ENCODE peak calls at places on chromosomes 16 and 17, in four cellular contexts. J, D, Y and L are unnamed samples. For H3K4me1, the result is how much of the 10 kb centered on the place peaks cover.

GRCh38 chr17:8884336-8884990 is 17.0 kb upstream of the PIK3R6 start:
- DNase-seq in J (no peak), D (no peak), Y (no peak), L (no peak)

GRCh38 chr16:26649646-26650045 is 417.1 kb upstream of the C16orf82 start:
- DNase-seq in J (no peak), D (no peak), Y (no peak), L (no peak)

GRCh38 chr16:3017806-3018506 is at the start of gene CLDN6:
- DNase-seq in J (no peak), D (no peak), Y (no peak), L (no peak)

GRCh38 chr17:49209061-49209571 is 1.3 kb downstream of the GNGT2 start:
- DNase-seq in J (no peak), D (no peak), Y (peak), L (no peak)

GRCh38 chr17:75031972-75032895 is 14.5 kb downstream of the ATP5PD start:
- DNase-seq in J (peak), D (peak), Y (peak), L (peak)

GRCh38 chr17:9907883-9908648 is 3.0 kb upstream of the RCVRN start:
- DNase-seq in J (peak), D (peak), Y (no peak), L (no peak)

GRCh38 chr16:81315271-81316175 is 761 bp downstream of the GAN start:
- DNase-seq in J (peak), D (peak), Y (peak), L (peak)

GRCh38 chr16:66127459-66128362 is 238.8 kb upstream of the CDH5 start:
- DNase-seq in J (no peak), D (no peak), Y (no peak), L (peak)

GRCh38 chr16:72967941-72968340 is 80.0 kb downstream of the ZFHX3 start:
- DNase-seq in J (no peak), D (no peak), Y (no peak), L (no peak)

GRCh38 chr16:23398987-23399805 is 53.8 kb downstream of the COG7 start:
- DNase-seq in J (no peak), D (no peak), Y (no peak), L (no peak)

GRCh38 chr16:22782299-22782698 is 31.7 kb upstream of the HS3ST2 start:
- DNase-seq in J (no peak), D (no peak), Y (no peak), L (no peak)

GRCh38 chr17:11490171-11490760 is 108.0 kb upstream of the DNAH9 start:
- DNase-seq in J (no peak), D (no peak), Y (no peak), L (no peak)

GRCh38 chr17:83196973-83197880 is 117.8 kb downstream of the METRNL start:
- DNase-seq in J (no peak), D (no peak), Y (peak), L (no peak)

GRCh38 chr17:12709063-12709462 is 43.4 kb downstream of the MYOCD start:
- DNase-seq in J (peak), D (no peak), Y (no peak), L (no peak)

GRCh38 chr17:29642171-29642611 is 19.5 kb upstream of the CORO6 start:
- DNase-seq in J (no peak), D (no peak), Y (no peak), L (no peak)

GRCh38 chr16:22638393-22639206 is 127.9 kb downstream of the NPIPB5 start:
- DNase-seq in J (no peak), D (no peak), Y (no peak), L (no peak)

GRCh38 chr16:66695935-66696668 is 441 bp downstream of the CMTM4 start:
- DNase-seq in J (no peak), D (peak), Y (peak), L (peak)

GRCh38 chr17:57612202-57613071 is 132.7 kb downstream of the CCDC182 start:
- DNase-seq in J (no peak), D (no peak), Y (no peak), L (no peak)

GRCh38 chr17:30433514-30433913 is 43.7 kb upstream of the GOSR1 start:
- DNase-seq in J (peak), D (peak), Y (no peak), L (no peak)

GRCh38 chr16:24753437-24753836 is 24.0 kb downstream of the TNRC6A start:
- DNase-seq in J (no peak), D (no peak), Y (no peak), L (no peak)

GRCh38 chr16:3171855-3172593 is 16.0 kb upstream of the OR1F1 start:
- DNase-seq in J (peak), D (peak), Y (peak), L (no peak)

GRCh38 chr17:81020443-81020766 is 14.5 kb upstream of the BAIAP2 start:
- DNase-seq in J (no peak), D (no peak), Y (no peak), L (no peak)

GRCh38 chr16:57100445-57100844 is 8.1 kb downstream of the CPNE2 start:
- DNase-seq in J (no peak), D (no peak), Y (no peak), L (no peak)

GRCh38 chr16:67844441-67844840 is 2.3 kb upstream of the NUTF2 start:
- DNase-seq in J (peak), D (no peak), Y (no peak), L (no peak)

GRCh38 chr16:67846063-67846319 is 742 bp upstream of the NUTF2 start:
- DNase-seq in J (no peak), D (no peak), Y (no peak), L (no peak)

GRCh38 chr16:67847064-67847861 is at the start of gene CENPT:
- DNase-seq in J (peak), D (peak), Y (no peak), L (no peak)

GRCh38 chr16:67846320-67847063 is at the start of gene NUTF2:
- DNase-seq in J (peak), D (peak), Y (peak), L (peak)

DNA sequence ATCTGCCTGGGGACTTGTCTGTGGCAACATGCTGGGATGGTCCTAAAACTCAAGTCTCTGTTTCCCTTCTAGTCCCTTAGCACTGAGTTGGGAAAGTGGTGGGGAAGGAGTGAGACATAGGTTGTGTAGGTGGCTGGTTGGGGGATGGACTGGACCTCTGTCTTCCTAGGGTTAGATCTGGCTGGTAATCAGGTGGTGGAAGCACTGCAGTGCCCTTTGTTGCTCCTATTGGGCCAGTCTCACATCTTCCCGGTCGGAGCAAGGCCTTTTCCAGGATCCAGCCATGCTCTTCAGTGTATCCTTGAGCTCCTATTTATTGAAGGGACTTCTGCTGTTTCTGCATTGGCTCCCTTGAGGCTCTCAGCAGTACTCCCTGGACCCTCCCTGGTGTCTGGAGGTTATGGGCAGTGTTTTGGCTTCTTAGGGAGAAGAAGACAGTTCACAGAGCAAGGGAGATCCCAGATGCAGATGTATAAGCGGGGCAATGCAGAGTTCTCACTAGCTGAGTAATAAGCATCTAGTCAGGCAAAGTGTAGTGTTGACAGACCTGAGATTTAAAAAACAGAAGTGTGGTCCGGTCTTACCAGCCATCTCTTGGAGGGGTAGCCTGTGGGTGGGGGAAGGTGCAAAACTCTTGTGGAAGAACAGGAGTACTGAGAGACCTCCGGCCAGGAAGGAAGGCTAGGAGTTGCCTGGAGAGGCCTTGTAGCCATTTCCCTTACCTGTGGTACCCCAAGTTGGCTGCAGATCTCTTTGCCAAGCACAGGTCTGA is 1.3 kb upstream of the NUTF2 start:
- DNase-seq in J (no peak), D (no peak), Y (no peak), L (no peak)
- H3K4me1 ChIP-seq in J (under half), D (under half), Y (under half), L (under half)

GRCh38 chr17:38463451-38463858 is 35.2 kb downstream of the ARHGAP23 start:
- DNase-seq in J (no peak), D (no peak), Y (peak), L (no peak)

GRCh38 chr17:38465420-38466345 is 37.4 kb downstream of the ARHGAP23 start:
- DNase-seq in J (peak), D (peak), Y (peak), L (peak)

GRCh38 chr17:38464251-38464722 is 36.0 kb downstream of the ARHGAP23 start:
- DNase-seq in J (no peak), D (peak), Y (peak), L (peak)

GRCh38 chr17:38466346-38467315 is 38.4 kb downstream of the ARHGAP23 start:
- DNase-seq in J (no peak), D (no peak), Y (no peak), L (no peak)

GRCh38 chr17:38464723-38465419 is 36.6 kb downstream of the ARHGAP23 start:
- DNase-seq in J (peak), D (peak), Y (peak), L (peak)
- TF ChIP-seq POLR2A in J (peak), D (no peak), Y (no peak), L (peak)

DNA sequence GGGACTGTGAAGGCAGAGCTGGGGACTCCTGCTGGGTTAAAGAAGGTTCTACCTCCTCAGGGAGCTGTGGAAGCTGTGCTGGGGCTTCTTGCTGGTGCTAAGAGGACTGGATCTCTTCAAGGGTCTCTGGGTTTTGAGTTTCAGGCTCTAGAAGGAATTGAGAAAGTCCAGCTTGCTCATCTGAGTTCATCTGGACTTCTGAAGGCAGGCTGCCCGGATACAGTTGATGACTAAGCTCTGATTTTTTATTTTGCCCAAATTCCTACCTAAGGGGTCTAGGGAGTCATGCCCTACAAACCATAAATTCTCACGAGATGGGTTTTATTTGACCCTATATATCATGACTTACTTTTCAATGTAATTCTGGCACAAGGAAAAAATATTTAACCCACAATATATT is 46.8 kb upstream of the TMEM97 start:
- DNase-seq in J (peak), D (no peak), Y (no peak), L (no peak)
- H3K4me1 ChIP-seq in J (under half), D (under half), Y (under half), L (under half)

GRCh38 chr17:43483674-43484551 is at the start of gene DHX8:
- DNase-seq in J (peak), D (peak), Y (peak), L (peak)
- TF ChIP-seq POLR2A in J (peak), D (peak), Y (peak), L (peak)

GRCh38 chr17:1107083-1107776 is 72.6 kb downstream of the ABR start:
- DNase-seq in J (no peak), D (no peak), Y (no peak), L (no peak)
- H3K4me1 ChIP-seq in J (under half), D (under half), Y (half or more), L (under half)

DNA sequence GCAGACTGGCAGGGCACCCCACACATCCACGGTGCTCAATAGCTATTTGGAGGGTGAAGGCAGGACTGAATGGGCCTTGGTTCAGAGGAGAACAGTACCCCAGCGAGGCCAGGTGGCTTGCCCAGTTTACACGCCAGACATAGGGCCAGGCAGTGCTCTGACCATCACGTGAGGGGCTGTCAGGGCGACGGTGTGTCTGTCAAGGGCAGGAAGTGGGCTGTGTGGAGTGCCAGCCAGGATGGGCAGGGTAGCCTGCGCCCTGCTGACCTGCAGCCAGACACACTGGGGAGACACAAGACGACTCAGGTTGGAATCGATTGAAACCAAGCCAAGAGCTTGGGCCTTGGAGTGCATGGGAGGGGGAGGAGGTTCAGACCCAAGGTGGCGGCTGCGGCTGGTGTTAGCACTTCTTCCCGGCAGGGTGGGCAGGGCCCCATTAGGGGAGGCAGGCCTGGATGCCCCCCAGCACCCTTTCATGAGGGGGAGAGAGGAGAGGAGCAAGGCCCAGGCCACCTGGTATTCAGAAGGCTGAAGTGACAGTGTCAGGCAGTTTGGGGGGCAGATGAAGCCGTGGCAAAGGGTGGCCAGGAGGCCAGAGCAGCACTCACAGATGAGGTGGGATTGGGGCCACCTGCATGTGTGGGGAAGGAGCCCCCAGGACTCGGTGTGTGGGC is 68.2 kb downstream of the SREBF1 start:
- DNase-seq in J (no peak), D (no peak), Y (no peak), L (no peak)
- TF ChIP-seq POLR2A in J (no peak), D (no peak), Y (no peak), L (no peak)